ENCODE peak calls at places on chromosomes 13 and 19, in nine cellular contexts. D is PC-3, O is DND-41, G is fibroblast of lung, L is mammary epithelial cell, H is astrocyte, N is mesenchymal stem cell, Z is SK-N-SH, V is IMR-90. Q is an unnamed sample.
A peak's percentile ranks its signal among the peaks of the same experiment; 100 is the strongest.

GRCh38 chr19:5480427-5480836 is 25.2 kb downstream of the ZNRF4 start:
- DNase-seq in D (peak; percentile 44), O (peak; percentile 33), G (no peak), L (no peak), H (no peak), N (peak; percentile 15), Z (peak; percentile 69), V (no peak), Q (peak; percentile 65)

GRCh38 chr13:98273067-98273823 is 96.2 kb upstream of the RNF113B start:
- DNase-seq in D (no peak), O (no peak), G (peak; percentile 35), L (no peak), H (no peak), N (peak; percentile 18), Z (no peak), V (no peak), Q (no peak)

GRCh38 chr13:68185767-68186166 is 955.6 kb upstream of the PCDH9 start:
- DNase-seq in D (no peak), O (no peak), G (no peak), L (no peak), H (no peak), N (no peak), Z (peak; percentile 49), V (no peak), Q (peak; percentile 49)

GRCh38 chr13:51717786-51718398 is 86.1 kb downstream of the DHRS12 start:
- DNase-seq in D (no peak), O (no peak), G (no peak), L (no peak), H (no peak), N (no peak), Z (no peak), V (peak; percentile 22), Q (no peak)

GRCh38 chr13:49759503-49759902 is 33.0 kb downstream of the KPNA3 start:
- DNase-seq in D (no peak), O (peak; percentile 25), G (no peak), L (no peak), H (no peak), N (no peak), Z (no peak), V (no peak), Q (peak; percentile 64)

GRCh38 chr19:2986951-2987491 is 9.7 kb downstream of the TLE6 start:
- DNase-seq in D (no peak), O (no peak), G (no peak), L (no peak), H (no peak), N (peak; percentile 49), Z (peak; percentile 88), V (no peak), Q (no peak)

GRCh38 chr19:17550076-17550667 is 5.3 kb upstream of the COLGALT1 start:
- DNase-seq in D (no peak), O (no peak), G (no peak), L (no peak), H (no peak), N (no peak), Z (no peak), V (no peak), Q (no peak)

GRCh38 chr13:24215732-24216131 is 55.2 kb downstream of the SPATA13 start:
- DNase-seq in D (peak; percentile 37), O (no peak), G (peak; percentile 79), L (no peak), H (peak; percentile 75), N (peak; percentile 14), Z (no peak), V (peak; percentile 60), Q (no peak)

GRCh38 chr13:24502567-24503375 is 9.8 kb downstream of the PARP4 start:
- DNase-seq in D (peak; percentile 92), O (no peak), G (peak; percentile 77), L (peak; percentile 86), H (peak; percentile 66), N (peak; percentile 69), Z (no peak), V (peak; percentile 53), Q (no peak)

GRCh38 chr13:51148223-51148951 is 37.3 kb upstream of the C13orf42 start:
- DNase-seq in D (no peak), O (no peak), G (no peak), L (no peak), H (no peak), N (no peak), Z (peak; percentile 27), V (no peak), Q (no peak)

GRCh38 chr13:110323986-110324749 is 17.1 kb downstream of the COL4A2 start:
- DNase-seq in D (no peak), O (no peak), G (no peak), L (no peak), H (no peak), N (no peak), Z (no peak), V (no peak), Q (no peak)

GRCh38 chr13:110329258-110329657 is 22.2 kb downstream of the COL4A2 start:
- DNase-seq in D (no peak), O (no peak), G (peak; percentile 62), L (no peak), H (no peak), N (no peak), Z (no peak), V (no peak), Q (no peak)

GRCh38 chr13:110328509-110328908 is 21.4 kb downstream of the COL4A2 start:
- DNase-seq in D (no peak), O (no peak), G (peak; percentile 47), L (no peak), H (no peak), N (no peak), Z (no peak), V (no peak), Q (no peak)

GRCh38 chr13:110327036-110327790 is 20.1 kb downstream of the COL4A2 start:
- DNase-seq in D (no peak), O (no peak), G (peak; percentile 78), L (no peak), H (peak; percentile 72), N (no peak), Z (no peak), V (no peak), Q (no peak)

DNA sequence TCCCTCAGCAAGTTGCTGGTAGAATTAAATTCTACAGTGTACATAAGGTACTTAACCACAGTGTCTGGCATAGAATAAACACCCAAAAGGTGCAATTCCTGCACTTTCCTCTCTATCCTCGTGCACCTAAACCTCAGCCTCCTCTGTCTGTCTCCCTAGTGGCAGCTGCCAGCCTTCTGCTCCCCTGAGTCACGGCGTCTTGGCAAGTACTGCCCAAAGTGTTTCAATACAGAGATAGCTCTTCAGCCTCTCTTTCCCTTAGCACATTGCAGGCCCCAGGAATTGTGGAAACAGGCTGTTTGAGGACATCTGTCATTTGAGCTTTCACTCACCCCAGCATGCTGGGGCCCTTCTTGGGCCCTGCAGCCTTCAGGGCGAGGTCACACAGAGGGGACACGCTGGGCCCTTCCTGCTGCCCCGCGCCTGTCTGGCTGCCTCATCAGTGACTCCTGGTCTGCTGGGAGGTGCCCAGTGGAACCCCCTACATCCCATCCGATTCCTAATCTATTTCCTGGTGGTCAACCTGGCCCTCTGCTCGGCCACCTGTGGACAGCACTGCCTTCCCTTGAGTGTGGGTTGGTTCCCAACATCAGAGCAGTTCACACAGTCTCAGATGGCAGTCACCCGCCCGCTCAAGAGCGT is 19.3 kb downstream of the COL4A2 start:
- DNase-seq in D (no peak), O (no peak), G (peak; percentile 40), L (no peak), H (no peak), N (no peak), Z (no peak), V (no peak), Q (no peak)
- H3K9ac ChIP-seq in D (no peak overlapping the region), O (no peak overlapping the region), G (no peak overlapping the region), L (no peak overlapping the region), H (peak overlapping the region; percentile 84), N (no peak overlapping the region), Z (no peak overlapping the region), V (peak overlapping the region; percentile 2), Q (no peak overlapping the region)

GRCh38 chr19:37511821-37512220 is 5.1 kb downstream of the ZNF793 start:
- DNase-seq in D (no peak), O (no peak), G (no peak), L (no peak), H (no peak), N (no peak), Z (no peak), V (no peak), Q (no peak)

GRCh38 chr19:37511186-37511585 is 4.4 kb downstream of the ZNF793 start:
- DNase-seq in D (no peak), O (no peak), G (no peak), L (no peak), H (no peak), N (no peak), Z (no peak), V (no peak), Q (no peak)

GRCh38 chr19:37507167-37507464 is 377 bp downstream of the ZNF793 start:
- DNase-seq in D (no peak), O (no peak), G (no peak), L (no peak), H (no peak), N (no peak), Z (no peak), V (no peak), Q (no peak)

GRCh38 chr19:37505958-37506386 is 767 bp upstream of the ZNF793 start:
- DNase-seq in D (no peak), O (no peak), G (no peak), L (no peak), H (no peak), N (no peak), Z (no peak), V (no peak), Q (no peak)

GRCh38 chr19:37506387-37507166 is at the start of gene ZNF793:
- DNase-seq in D (no peak), O (no peak), G (peak; percentile 89), L (peak; percentile 90), H (peak; percentile 88), N (peak; percentile 82), Z (peak; percentile 75), V (peak; percentile 54), Q (peak; percentile 58)
- H3K4me1 ChIP-seq in D (no peaks in the 10 kb centered on the region), O (no peaks in the 10 kb centered on the region), G (no peaks in the 10 kb centered on the region), L (no peaks in the 10 kb centered on the region), H (no peaks in the 10 kb centered on the region), N (peaks cover 1% of the 10 kb centered on the region), Z (peaks cover 14% of the 10 kb centered on the region), V (no peaks in the 10 kb centered on the region), Q (no peaks in the 10 kb centered on the region)

GRCh38 chr19:50749490-50749889 is 20.8 kb upstream of the GPR32 start:
- DNase-seq in D (no peak), O (no peak), G (no peak), L (no peak), H (no peak), N (no peak), Z (no peak), V (no peak), Q (no peak)
- H3K27ac ChIP-seq in D (no peak overlapping the region), O (no peak overlapping the region), G (no peak overlapping the region), L (no peak overlapping the region), H (no peak overlapping the region), N (no peak overlapping the region), Z (no peak overlapping the region), V (no peak overlapping the region), Q (no peak overlapping the region)

DNA sequence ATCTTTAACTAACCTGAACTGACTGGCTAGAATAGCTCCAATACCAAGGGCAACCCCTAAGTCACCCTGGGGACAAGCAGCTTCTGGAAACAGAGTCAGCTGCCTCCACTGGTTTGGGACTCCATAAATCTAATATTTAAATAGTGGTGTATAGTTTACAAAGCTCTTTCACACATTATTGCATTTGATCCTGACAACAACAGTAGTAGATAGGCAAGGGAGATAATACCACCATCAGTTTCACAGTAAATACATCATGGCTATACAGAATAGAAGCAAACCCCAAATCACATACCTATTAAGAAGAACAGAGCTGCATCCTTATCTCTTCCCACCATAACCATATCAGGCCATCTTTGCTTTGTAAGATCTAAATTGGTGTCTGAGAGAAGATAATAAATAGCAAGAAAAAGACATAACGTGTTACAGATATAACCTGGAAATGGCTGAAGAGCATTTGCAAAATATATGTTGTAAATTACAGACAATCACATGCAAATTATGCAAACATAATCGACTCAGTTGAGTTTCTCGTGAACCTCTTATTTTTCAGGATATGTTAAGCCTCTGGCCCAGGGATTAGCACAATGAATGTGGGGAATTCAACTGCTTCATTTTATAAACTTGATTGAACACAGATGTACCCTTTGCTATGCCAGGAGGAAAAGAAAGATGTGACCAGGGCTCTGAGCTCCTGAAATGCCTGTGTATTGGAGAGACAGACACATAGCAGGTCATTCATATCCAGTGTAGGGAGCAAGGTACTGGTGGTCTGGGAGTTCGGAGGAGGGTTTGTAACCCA is 142.5 kb downstream of the SLC7A1 start:
- DNase-seq in D (no peak), O (no peak), G (no peak), L (no peak), H (no peak), N (no peak), Z (peak; percentile 56), V (no peak), Q (no peak)
- H3K9ac ChIP-seq in D (no peak overlapping the region), O (no peak overlapping the region), G (no peak overlapping the region), L (no peak overlapping the region), H (no peak overlapping the region), N (peak overlapping the region; percentile 49), Z (no peak overlapping the region), V (no peak overlapping the region), Q (no peak overlapping the region)

Q was measured in Karpas-422.